ENCODE peak calls at places on chromosomes 7 and 10, in nine cellular contexts. One of them, this sample, is unnamed.

GRCh38 chr10:30806824-30807223 is 177.3 kb upstream of the LYZL2 start:
- DNase-seq in AG10803: no peak
- DNase-seq in A172: no peak
- DNase-seq in coronary artery: no peak
- DNase-seq in neural progenitor cell: no peak
- DNase-seq in T1000: no peak
- DNase-seq in glutamatergic neuron: no peak
- DNase-seq in DMS53: no peak
- DNase-seq in Peyer's patch: no peak
- DNase-seq in this sample: no peak

GRCh38 chr7:149869291-149869650 is 4.5 kb upstream of the ATP6V0E2 start:
- DNase-seq in glutamatergic neuron: no peak
- DNase-seq in coronary artery: peak
- DNase-seq in AG10803: no peak
- DNase-seq in T1000: no peak
- DNase-seq in Peyer's patch: peak
- DNase-seq in DMS53: no peak
- DNase-seq in neural progenitor cell: no peak
- DNase-seq in A172: no peak
- DNase-seq in this sample: no peak

GRCh38 chr7:73429218-73429617 is 4.4 kb upstream of the FZD9 start:
- DNase-seq in neural progenitor cell: peak
- DNase-seq in DMS53: peak
- DNase-seq in Peyer's patch: no peak
- DNase-seq in glutamatergic neuron: peak
- DNase-seq in T1000: no peak
- DNase-seq in AG10803: no peak
- DNase-seq in A172: no peak
- DNase-seq in coronary artery: no peak
- DNase-seq in this sample: no peak

GRCh38 chr7:22442887-22443369 is 57.1 kb downstream of the STEAP1B start:
- DNase-seq in DMS53: peak
- DNase-seq in coronary artery: no peak
- DNase-seq in A172: no peak
- DNase-seq in T1000: no peak
- DNase-seq in AG10803: no peak
- DNase-seq in glutamatergic neuron: no peak
- DNase-seq in neural progenitor cell: no peak
- DNase-seq in Peyer's patch: no peak
- DNase-seq in this sample: no peak

GRCh38 chr10:77590344-77591237 is 47.0 kb downstream of the KCNMA1 start:
- DNase-seq in AG10803: no peak
- DNase-seq in DMS53: no peak
- DNase-seq in Peyer's patch: no peak
- DNase-seq in neural progenitor cell: no peak
- DNase-seq in T1000: no peak
- DNase-seq in glutamatergic neuron: no peak
- DNase-seq in coronary artery: peak
- DNase-seq in A172: no peak
- DNase-seq in this sample: no peak

GRCh38 chr7:38171558-38172403 is 6.3 kb upstream of the STARD3NL start:
- DNase-seq in AG10803: no peak
- DNase-seq in glutamatergic neuron: no peak
- DNase-seq in coronary artery: no peak
- DNase-seq in A172: no peak
- DNase-seq in Peyer's patch: no peak
- DNase-seq in neural progenitor cell: no peak
- DNase-seq in DMS53: no peak
- DNase-seq in T1000: no peak
- DNase-seq in this sample: no peak

GRCh38 chr10:92590623-92591549 is 2.0 kb upstream of the KIF11 start:
- DNase-seq in AG10803: peak
- DNase-seq in glutamatergic neuron: peak
- DNase-seq in DMS53: peak
- DNase-seq in Peyer's patch: peak
- DNase-seq in neural progenitor cell: peak
- DNase-seq in A172: no peak
- DNase-seq in coronary artery: no peak
- DNase-seq in T1000: peak
- DNase-seq in this sample: peak

GRCh38 chr10:127737563-127738511 is 852 bp downstream of the FOXI2 start:
- DNase-seq in A172: no peak
- DNase-seq in glutamatergic neuron: no peak
- DNase-seq in DMS53: no peak
- DNase-seq in AG10803: no peak
- DNase-seq in neural progenitor cell: no peak
- DNase-seq in Peyer's patch: no peak
- DNase-seq in coronary artery: no peak
- DNase-seq in T1000: no peak
- DNase-seq in this sample: no peak

GRCh38 chr10:78441704-78442103 is 408.0 kb downstream of the RPS24 start:
- DNase-seq in coronary artery: no peak
- DNase-seq in Peyer's patch: no peak
- DNase-seq in neural progenitor cell: no peak
- DNase-seq in AG10803: peak
- DNase-seq in glutamatergic neuron: no peak
- DNase-seq in DMS53: no peak
- DNase-seq in T1000: no peak
- DNase-seq in A172: no peak
- DNase-seq in this sample: no peak

GRCh38 chr7:1331576-1332467 is 99.2 kb downstream of the UNCX start:
- DNase-seq in AG10803: no peak
- DNase-seq in A172: no peak
- DNase-seq in Peyer's patch: no peak
- DNase-seq in T1000: no peak
- DNase-seq in coronary artery: no peak
- DNase-seq in glutamatergic neuron: peak
- DNase-seq in DMS53: no peak
- DNase-seq in neural progenitor cell: no peak
- DNase-seq in this sample: no peak

GRCh38 chr7:29230871-29231345 is 36.3 kb downstream of the CHN2 start:
- DNase-seq in Peyer's patch: no peak
- DNase-seq in DMS53: peak
- DNase-seq in AG10803: no peak
- DNase-seq in glutamatergic neuron: no peak
- DNase-seq in neural progenitor cell: no peak
- DNase-seq in A172: no peak
- DNase-seq in coronary artery: no peak
- DNase-seq in T1000: no peak
- DNase-seq in this sample: no peak

GRCh38 chr7:138890782-138891445 is 90.3 kb downstream of the KIAA1549 start:
- DNase-seq in Peyer's patch: no peak
- DNase-seq in coronary artery: no peak
- DNase-seq in neural progenitor cell: no peak
- DNase-seq in A172: no peak
- DNase-seq in DMS53: peak
- DNase-seq in T1000: peak
- DNase-seq in glutamatergic neuron: peak
- DNase-seq in AG10803: peak
- DNase-seq in this sample: peak

GRCh38 chr7:142773230-142773629 is 2.5 kb downstream of the PRSS2 start:
- DNase-seq in A172: no peak
- DNase-seq in coronary artery: no peak
- DNase-seq in AG10803: no peak
- DNase-seq in DMS53: no peak
- DNase-seq in glutamatergic neuron: no peak
- DNase-seq in neural progenitor cell: no peak
- DNase-seq in Peyer's patch: no peak
- DNase-seq in T1000: no peak
- DNase-seq in this sample: no peak

GRCh38 chr7:101567231-101567630 is 61.9 kb downstream of the MYL10 start:
- DNase-seq in neural progenitor cell: peak
- DNase-seq in T1000: no peak
- DNase-seq in coronary artery: no peak
- DNase-seq in AG10803: no peak
- DNase-seq in A172: no peak
- DNase-seq in DMS53: peak
- DNase-seq in glutamatergic neuron: no peak
- DNase-seq in Peyer's patch: no peak
- DNase-seq in this sample: no peak

GRCh38 chr7:2954433-2954853 is 89.2 kb downstream of the CARD11 start:
- DNase-seq in Peyer's patch: peak
- DNase-seq in coronary artery: peak
- DNase-seq in glutamatergic neuron: no peak
- DNase-seq in AG10803: no peak
- DNase-seq in DMS53: no peak
- DNase-seq in T1000: no peak
- DNase-seq in neural progenitor cell: no peak
- DNase-seq in A172: no peak
- DNase-seq in this sample: no peak

GRCh38 chr7:74022507-74022906 is 5.5 kb upstream of the ELN start:
- DNase-seq in Peyer's patch: no peak
- DNase-seq in DMS53: no peak
- DNase-seq in glutamatergic neuron: no peak
- DNase-seq in T1000: no peak
- DNase-seq in coronary artery: peak
- DNase-seq in AG10803: no peak
- DNase-seq in A172: no peak
- DNase-seq in neural progenitor cell: no peak
- DNase-seq in this sample: no peak

GRCh38 chr10:114855776-114856543 is 34.4 kb downstream of the FHIP2A start:
- DNase-seq in neural progenitor cell: no peak
- DNase-seq in T1000: no peak
- DNase-seq in Peyer's patch: no peak
- DNase-seq in glutamatergic neuron: no peak
- DNase-seq in coronary artery: no peak
- DNase-seq in DMS53: no peak
- DNase-seq in AG10803: peak
- DNase-seq in A172: peak
- DNase-seq in this sample: peak

GRCh38 chr10:112580267-112580666 is 133.3 kb downstream of the VTI1A start:
- DNase-seq in AG10803: no peak
- DNase-seq in coronary artery: no peak
- DNase-seq in T1000: no peak
- DNase-seq in neural progenitor cell: no peak
- DNase-seq in glutamatergic neuron: no peak
- DNase-seq in A172: no peak
- DNase-seq in DMS53: no peak
- DNase-seq in Peyer's patch: no peak
- DNase-seq in this sample: no peak

GRCh38 chr7:96328016-96328415 is 6.1 kb upstream of the SLC25A13 start:
- DNase-seq in coronary artery: no peak
- DNase-seq in T1000: no peak
- DNase-seq in A172: no peak
- DNase-seq in AG10803: no peak
- DNase-seq in DMS53: no peak
- DNase-seq in glutamatergic neuron: no peak
- DNase-seq in neural progenitor cell: no peak
- DNase-seq in Peyer's patch: no peak
- DNase-seq in this sample: no peak

GRCh38 chr7:129535896-129536295 is 33.6 kb downstream of the SMKR1 start:
- DNase-seq in AG10803: no peak
- DNase-seq in A172: no peak
- DNase-seq in DMS53: no peak
- DNase-seq in glutamatergic neuron: no peak
- DNase-seq in coronary artery: no peak
- DNase-seq in T1000: no peak
- DNase-seq in Peyer's patch: no peak
- DNase-seq in neural progenitor cell: no peak
- DNase-seq in this sample: no peak

GRCh38 chr10:86335831-86336230 is 30.8 kb downstream of the GRID1 start:
- DNase-seq in coronary artery: no peak
- DNase-seq in Peyer's patch: no peak
- DNase-seq in neural progenitor cell: no peak
- DNase-seq in A172: no peak
- DNase-seq in glutamatergic neuron: peak
- DNase-seq in AG10803: no peak
- DNase-seq in T1000: no peak
- DNase-seq in DMS53: no peak
- DNase-seq in this sample: no peak

GRCh38 chr7:106346678-106347217 is 62.0 kb upstream of the NAMPT start:
- DNase-seq in T1000: no peak
- DNase-seq in Peyer's patch: no peak
- DNase-seq in DMS53: no peak
- DNase-seq in A172: peak
- DNase-seq in AG10803: peak
- DNase-seq in neural progenitor cell: no peak
- DNase-seq in coronary artery: no peak
- DNase-seq in glutamatergic neuron: no peak
- DNase-seq in this sample: peak

GRCh38 chr7:157751951-157752673 is 415.3 kb downstream of the DNAJB6 start:
- DNase-seq in neural progenitor cell: no peak
- DNase-seq in coronary artery: no peak
- DNase-seq in Peyer's patch: no peak
- DNase-seq in glutamatergic neuron: no peak
- DNase-seq in AG10803: no peak
- DNase-seq in T1000: no peak
- DNase-seq in A172: no peak
- DNase-seq in DMS53: no peak
- DNase-seq in this sample: no peak

GRCh38 chr10:75334720-75335119 is 66.8 kb downstream of the ZNF503 start:
- DNase-seq in neural progenitor cell: no peak
- DNase-seq in T1000: no peak
- DNase-seq in Peyer's patch: no peak
- DNase-seq in coronary artery: no peak
- DNase-seq in A172: no peak
- DNase-seq in glutamatergic neuron: no peak
- DNase-seq in DMS53: no peak
- DNase-seq in AG10803: peak
- DNase-seq in this sample: no peak

GRCh38 chr7:110922906-110923305 is 168.0 kb upstream of the LRRN3 start:
- DNase-seq in neural progenitor cell: no peak
- DNase-seq in coronary artery: no peak
- DNase-seq in glutamatergic neuron: no peak
- DNase-seq in T1000: peak
- DNase-seq in AG10803: peak
- DNase-seq in A172: no peak
- DNase-seq in DMS53: peak
- DNase-seq in Peyer's patch: no peak
- DNase-seq in this sample: peak

GRCh38 chr10:131812736-131813604 is 87.8 kb upstream of the PPP2R2D start:
- DNase-seq in coronary artery: peak
- DNase-seq in AG10803: no peak
- DNase-seq in Peyer's patch: no peak
- DNase-seq in T1000: no peak
- DNase-seq in A172: no peak
- DNase-seq in neural progenitor cell: no peak
- DNase-seq in DMS53: no peak
- DNase-seq in glutamatergic neuron: no peak
- DNase-seq in this sample: no peak

GRCh38 chr10:25061125-25061524 is 44.7 kb downstream of the THNSL1 start:
- DNase-seq in AG10803: no peak
- DNase-seq in T1000: no peak
- DNase-seq in Peyer's patch: no peak
- DNase-seq in A172: no peak
- DNase-seq in DMS53: no peak
- DNase-seq in coronary artery: no peak
- DNase-seq in neural progenitor cell: no peak
- DNase-seq in glutamatergic neuron: no peak
- DNase-seq in this sample: no peak

GRCh38 chr7:119254741-119255140 is 1018.2 kb upstream of the KCND2 start:
- DNase-seq in A172: peak
- DNase-seq in T1000: no peak
- DNase-seq in DMS53: peak
- DNase-seq in coronary artery: no peak
- DNase-seq in AG10803: no peak
- DNase-seq in glutamatergic neuron: no peak
- DNase-seq in neural progenitor cell: no peak
- DNase-seq in Peyer's patch: no peak
- DNase-seq in this sample: no peak

GRCh38 chr7:139452948-139453672 is 30.4 kb downstream of the KLRG2 start:
- DNase-seq in T1000: no peak
- DNase-seq in AG10803: peak
- DNase-seq in A172: no peak
- DNase-seq in coronary artery: no peak
- DNase-seq in glutamatergic neuron: no peak
- DNase-seq in DMS53: no peak
- DNase-seq in Peyer's patch: no peak
- DNase-seq in neural progenitor cell: no peak
- DNase-seq in this sample: peak

GRCh38 chr10:42866115-42866995 is 83.8 kb downstream of the BMS1 start:
- DNase-seq in AG10803: peak
- DNase-seq in neural progenitor cell: peak
- DNase-seq in Peyer's patch: peak
- DNase-seq in DMS53: peak
- DNase-seq in A172: peak
- DNase-seq in glutamatergic neuron: peak
- DNase-seq in coronary artery: no peak
- DNase-seq in T1000: no peak
- DNase-seq in this sample: peak

GRCh38 chr7:25725483-25725882 is 426.5 kb upstream of the NFE2L3 start:
- DNase-seq in DMS53: no peak
- DNase-seq in neural progenitor cell: no peak
- DNase-seq in T1000: no peak
- DNase-seq in AG10803: no peak
- DNase-seq in A172: no peak
- DNase-seq in coronary artery: no peak
- DNase-seq in glutamatergic neuron: no peak
- DNase-seq in Peyer's patch: no peak
- DNase-seq in this sample: peak

This sample was measured in EH.